ENCODE peak calls at places on chromosomes 5 and 9, in nine cellular contexts. M is activated gamma-delta T cell; V is stimulated activated CD8-positive, alpha-beta memory T cell treated with anti-CD3 and anti-CD28 coated beads, Interleukin-7, amount 100 ng/mL, for 24 hours; C is D341Med; Y is HFF-Myc; L is activated CD4-positive, CD25-positive, alpha-beta regulatory T cell treated with anti-CD3 and anti-CD28 coated beads, Interleukin-2, amount 50 U/mL, for 72 hours; D is HS-27A; S is IMR-90; O is GM18507. Z is an unnamed sample.

GRCh38 chr9:135100241-135101067 is 13.0 kb downstream of the OLFM1 start:
- DNase-seq in S (no peak), D (no peak), C (peak; percentile 71), V (no peak), Y (no peak), L (no peak), M (no peak), O (no peak), Z (peak; percentile 54)

GRCh38 chr9:108477538-108478006 is 378.2 kb downstream of the ACTL7B start:
- DNase-seq in Y (peak; percentile 38), V (no peak), L (no peak), M (no peak), O (no peak), D (no peak), S (peak; percentile 87), C (no peak), Z (peak; percentile 21)

GRCh38 chr9:107342762-107343161 is 59.7 kb downstream of the RAD23B start:
- DNase-seq in D (no peak), L (no peak), Y (no peak), O (no peak), C (no peak), S (no peak), M (no peak), V (no peak), Z (no peak)

GRCh38 chr5:39943811-39944210 is 519.0 kb upstream of the DAB2 start:
- DNase-seq in M (no peak), D (no peak), C (no peak), O (no peak), V (no peak), S (peak; percentile 5), Y (no peak), L (no peak), Z (no peak)

GRCh38 chr5:56037531-56038010 is 42.8 kb upstream of the IL6ST start:
- DNase-seq in Y (no peak), D (no peak), V (no peak), S (no peak), M (no peak), O (no peak), C (no peak), L (no peak), Z (peak; percentile 32)

GRCh38 chr9:7970666-7971335 is 171.2 kb upstream of the DMAC1 start:
- DNase-seq in C (no peak), L (no peak), M (no peak), V (no peak), D (no peak), Y (no peak), S (no peak), O (no peak), Z (no peak)

GRCh38 chr5:10591159-10591558 is 27.3 kb downstream of the ANKRD33B start:
- DNase-seq in O (no peak), M (no peak), Y (no peak), S (no peak), L (no peak), D (no peak), C (no peak), V (no peak), Z (no peak)

GRCh38 chr9:127711226-127711701 is 4.2 kb downstream of the PTRH1 start:
- DNase-seq in C (no peak), Y (no peak), D (no peak), V (no peak), M (no peak), S (no peak), O (no peak), L (no peak), Z (no peak)

GRCh38 chr5:132074772-132075718 is 1.5 kb downstream of the CSF2 start:
- DNase-seq in S (no peak), V (no peak), M (no peak), L (no peak), O (no peak), D (no peak), Y (no peak), C (no peak), Z (no peak)

GRCh38 chr9:19281801-19282200 is 51.3 kb downstream of the DENND4C start:
- DNase-seq in D (no peak), V (no peak), O (no peak), C (no peak), L (no peak), S (no peak), M (no peak), Y (no peak), Z (no peak)

GRCh38 chr5:87457706-87458105 is 45.0 kb upstream of the CCNH start:
- DNase-seq in D (no peak), S (no peak), C (no peak), L (no peak), V (no peak), O (no peak), Y (no peak), M (no peak), Z (no peak)

GRCh38 chr9:87613265-87614111 is 112.4 kb upstream of the CTSL start:
- DNase-seq in C (no peak), S (no peak), M (no peak), Y (no peak), V (no peak), O (no peak), D (no peak), L (no peak), Z (no peak)

GRCh38 chr9:133762488-133763271 is 24.5 kb upstream of the SARDH start:
- DNase-seq in Y (no peak), O (no peak), L (peak; percentile 21), S (no peak), M (no peak), C (peak; percentile 14), V (no peak), D (no peak), Z (no peak)

GRCh38 chr5:141272906-141273305 is 27.7 kb downstream of the PCDHB15 start:
- DNase-seq in C (peak; percentile 55), D (no peak), V (no peak), O (no peak), S (no peak), M (no peak), L (no peak), Y (no peak), Z (no peak)

GRCh38 chr5:120396186-120396585 is 67.9 kb upstream of the PRR16 start:
- DNase-seq in D (no peak), L (no peak), Y (no peak), V (no peak), M (no peak), C (no peak), O (no peak), S (peak; percentile 74), Z (no peak)

Z was measured in NCI-H187.